ENCODE peak calls at places on chromosomes 11 and 22, in ten cellular contexts. One of them, this sample, is unnamed.

GRCh38 chr11:67303132-67303988 is at the start of gene SSH3:
- DNase-seq in right lobe of liver: peak
- DNase-seq in fibroblast of mammary gland: peak
- DNase-seq in Caco-2: peak
- DNase-seq in upper lobe of right lung: peak
- DNase-seq in AG09309: no peak
- DNase-seq in body of pancreas: peak
- DNase-seq in PC-3: peak
- DNase-seq in choroid plexus epithelial cell: peak
- DNase-seq in fibroblast of pulmonary artery: peak
- DNase-seq in this sample: no peak

GRCh38 chr22:46792061-46792796 is 29.8 kb downstream of the TBC1D22A start:
- DNase-seq in right lobe of liver: no peak
- DNase-seq in fibroblast of mammary gland: no peak
- DNase-seq in Caco-2: peak
- DNase-seq in upper lobe of right lung: no peak
- DNase-seq in AG09309: no peak
- DNase-seq in body of pancreas: peak
- DNase-seq in PC-3: no peak
- DNase-seq in choroid plexus epithelial cell: no peak
- DNase-seq in fibroblast of pulmonary artery: no peak
- DNase-seq in this sample: no peak

GRCh38 chr11:80958966-80959365 is 1518.1 kb upstream of the TENM4 start:
- DNase-seq in right lobe of liver: no peak
- DNase-seq in fibroblast of mammary gland: peak
- DNase-seq in Caco-2: no peak
- DNase-seq in upper lobe of right lung: no peak
- DNase-seq in AG09309: no peak
- DNase-seq in body of pancreas: no peak
- DNase-seq in PC-3: no peak
- DNase-seq in choroid plexus epithelial cell: peak
- DNase-seq in fibroblast of pulmonary artery: no peak
- DNase-seq in this sample: no peak

GRCh38 chr11:15197696-15198095 is 83.0 kb downstream of the INSC start:
- DNase-seq in right lobe of liver: no peak
- DNase-seq in fibroblast of mammary gland: peak
- DNase-seq in Caco-2: no peak
- DNase-seq in upper lobe of right lung: no peak
- DNase-seq in AG09309: no peak
- DNase-seq in body of pancreas: no peak
- DNase-seq in PC-3: no peak
- DNase-seq in choroid plexus epithelial cell: no peak
- DNase-seq in fibroblast of pulmonary artery: no peak
- DNase-seq in this sample: no peak

GRCh38 chr11:33475999-33476398 is 218.8 kb downstream of the HIPK3 start:
- DNase-seq in right lobe of liver: no peak
- DNase-seq in fibroblast of mammary gland: peak
- DNase-seq in Caco-2: no peak
- DNase-seq in upper lobe of right lung: no peak
- DNase-seq in AG09309: no peak
- DNase-seq in body of pancreas: peak
- DNase-seq in PC-3: peak
- DNase-seq in choroid plexus epithelial cell: peak
- DNase-seq in fibroblast of pulmonary artery: peak
- DNase-seq in this sample: no peak

GRCh38 chr22:43131773-43132501 is 11.3 kb downstream of the MCAT start:
- DNase-seq in right lobe of liver: no peak
- DNase-seq in fibroblast of mammary gland: no peak
- DNase-seq in Caco-2: no peak
- DNase-seq in upper lobe of right lung: no peak
- DNase-seq in AG09309: no peak
- DNase-seq in body of pancreas: no peak
- DNase-seq in PC-3: no peak
- DNase-seq in choroid plexus epithelial cell: no peak
- DNase-seq in fibroblast of pulmonary artery: no peak
- DNase-seq in this sample: no peak

GRCh38 chr11:132220464-132220863 is 850.0 kb downstream of the NTM start:
- DNase-seq in right lobe of liver: no peak
- DNase-seq in fibroblast of mammary gland: peak
- DNase-seq in Caco-2: no peak
- DNase-seq in upper lobe of right lung: no peak
- DNase-seq in AG09309: peak
- DNase-seq in body of pancreas: no peak
- DNase-seq in PC-3: no peak
- DNase-seq in choroid plexus epithelial cell: peak
- DNase-seq in fibroblast of pulmonary artery: peak
- DNase-seq in this sample: no peak

GRCh38 chr11:130699561-130699960 is 216.7 kb downstream of the SNX19 start:
- DNase-seq in right lobe of liver: no peak
- DNase-seq in fibroblast of mammary gland: no peak
- DNase-seq in Caco-2: no peak
- DNase-seq in upper lobe of right lung: no peak
- DNase-seq in AG09309: no peak
- DNase-seq in body of pancreas: no peak
- DNase-seq in PC-3: no peak
- DNase-seq in choroid plexus epithelial cell: no peak
- DNase-seq in fibroblast of pulmonary artery: no peak
- DNase-seq in this sample: no peak

GRCh38 chr11:42772886-42773285 is 538.9 kb upstream of the API5 start:
- DNase-seq in right lobe of liver: no peak
- DNase-seq in fibroblast of mammary gland: no peak
- DNase-seq in Caco-2: no peak
- DNase-seq in upper lobe of right lung: no peak
- DNase-seq in AG09309: no peak
- DNase-seq in body of pancreas: no peak
- DNase-seq in PC-3: no peak
- DNase-seq in choroid plexus epithelial cell: no peak
- DNase-seq in fibroblast of pulmonary artery: no peak
- DNase-seq in this sample: no peak

GRCh38 chr22:48593551-48593950 is 1234.1 kb downstream of the BRD1 start:
- DNase-seq in right lobe of liver: no peak
- DNase-seq in fibroblast of mammary gland: no peak
- DNase-seq in Caco-2: no peak
- DNase-seq in upper lobe of right lung: no peak
- DNase-seq in AG09309: no peak
- DNase-seq in body of pancreas: no peak
- DNase-seq in PC-3: no peak
- DNase-seq in choroid plexus epithelial cell: no peak
- DNase-seq in fibroblast of pulmonary artery: no peak
- DNase-seq in this sample: no peak

DNA sequence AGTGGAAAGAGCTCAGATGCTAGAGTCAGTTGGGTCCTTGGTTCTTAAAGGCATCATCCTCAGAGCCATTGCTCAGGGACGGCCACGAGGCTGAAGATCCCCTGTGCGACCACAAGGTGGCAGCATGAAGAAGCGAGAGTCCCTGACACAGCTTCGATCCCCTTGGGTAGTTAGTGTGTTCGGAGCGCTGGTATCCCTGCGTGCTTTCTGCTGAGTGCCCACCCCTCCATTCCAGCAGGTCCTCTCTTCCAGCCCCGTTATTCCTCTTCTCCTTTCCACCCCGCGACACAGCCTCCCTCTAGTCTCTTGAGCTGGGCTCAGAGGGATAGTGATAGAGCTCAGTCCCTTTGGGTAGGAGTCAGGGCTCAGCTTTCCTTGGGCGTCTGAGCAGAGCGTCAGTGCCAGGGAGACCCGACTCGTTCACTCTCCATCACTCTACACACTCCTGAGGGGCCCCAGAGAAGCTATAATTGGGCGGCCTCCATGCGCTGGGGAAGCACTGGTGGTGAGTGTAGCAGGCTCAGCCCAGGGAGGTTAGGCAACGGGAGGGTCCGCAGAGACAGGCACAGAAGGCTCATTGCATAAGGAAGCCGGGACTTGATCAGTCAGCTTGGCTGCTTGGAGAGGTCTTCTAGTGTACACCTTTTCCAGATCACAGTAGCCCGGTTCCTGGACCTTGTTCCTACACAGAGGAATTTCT is at the start of gene OR51D1:
- DNase-seq in right lobe of liver: peak
- DNase-seq in fibroblast of mammary gland: peak
- DNase-seq in Caco-2: peak
- DNase-seq in upper lobe of right lung: peak
- DNase-seq in AG09309: peak
- DNase-seq in body of pancreas: peak
- DNase-seq in PC-3: peak
- DNase-seq in choroid plexus epithelial cell: peak
- DNase-seq in fibroblast of pulmonary artery: peak
- DNase-seq in this sample: peak
- H3K4me3 ChIP-seq in right lobe of liver: no peak
- H3K4me3 ChIP-seq in fibroblast of mammary gland: no peak
- H3K4me3 ChIP-seq in Caco-2: no peak
- H3K4me3 ChIP-seq in upper lobe of right lung: no peak
- H3K4me3 ChIP-seq in AG09309: no peak
- H3K4me3 ChIP-seq in body of pancreas: no peak
- H3K4me3 ChIP-seq in PC-3: no peak
- H3K4me3 ChIP-seq in choroid plexus epithelial cell: peak
- H3K4me3 ChIP-seq in fibroblast of pulmonary artery: no peak
- H3K4me3 ChIP-seq in this sample: no peak

GRCh38 chr11:22471405-22471804 is 133.2 kb downstream of the SLC17A6 start:
- DNase-seq in right lobe of liver: no peak
- DNase-seq in fibroblast of mammary gland: no peak
- DNase-seq in Caco-2: no peak
- DNase-seq in upper lobe of right lung: no peak
- DNase-seq in AG09309: no peak
- DNase-seq in body of pancreas: no peak
- DNase-seq in PC-3: no peak
- DNase-seq in choroid plexus epithelial cell: no peak
- DNase-seq in fibroblast of pulmonary artery: no peak
- DNase-seq in this sample: no peak
- TF ChIP-seq CTCF in right lobe of liver: no peak
- TF ChIP-seq CTCF in fibroblast of mammary gland: no peak
- TF ChIP-seq CTCF in Caco-2: no peak
- TF ChIP-seq CTCF in upper lobe of right lung: no peak
- TF ChIP-seq CTCF in AG09309: no peak
- TF ChIP-seq CTCF in body of pancreas: no peak
- TF ChIP-seq CTCF in PC-3: no peak
- TF ChIP-seq CTCF in choroid plexus epithelial cell: no peak
- TF ChIP-seq CTCF in fibroblast of pulmonary artery: no peak
- TF ChIP-seq CTCF in this sample: no peak

DNA sequence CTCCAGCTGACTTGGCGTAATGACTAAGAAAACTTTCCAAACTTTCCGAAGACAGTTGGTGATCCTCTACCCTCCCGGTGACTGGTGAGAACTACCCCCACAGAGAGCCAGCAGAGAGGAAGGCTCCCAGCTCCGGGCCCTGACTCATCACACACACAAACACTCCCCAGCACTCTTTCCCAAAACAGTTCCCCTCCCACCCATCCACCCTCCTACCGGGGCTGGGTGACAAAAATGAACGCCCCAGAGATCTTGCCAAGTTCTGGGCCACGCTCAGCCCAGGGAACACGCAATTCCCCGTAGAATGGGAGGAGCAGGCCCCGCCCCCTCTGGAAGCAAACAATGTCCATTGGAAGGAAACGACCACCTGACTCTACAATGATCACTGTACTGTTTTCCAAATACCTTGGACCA is 21.3 kb upstream of the JAM3 start:
- DNase-seq in right lobe of liver: no peak
- DNase-seq in fibroblast of mammary gland: peak
- DNase-seq in Caco-2: peak
- DNase-seq in upper lobe of right lung: peak
- DNase-seq in AG09309: peak
- DNase-seq in body of pancreas: peak
- DNase-seq in PC-3: peak
- DNase-seq in choroid plexus epithelial cell: peak
- DNase-seq in fibroblast of pulmonary artery: peak
- DNase-seq in this sample: no peak
- H3K4me3 ChIP-seq in right lobe of liver: no peak
- H3K4me3 ChIP-seq in fibroblast of mammary gland: peak
- H3K4me3 ChIP-seq in Caco-2: no peak
- H3K4me3 ChIP-seq in upper lobe of right lung: no peak
- H3K4me3 ChIP-seq in AG09309: peak
- H3K4me3 ChIP-seq in body of pancreas: no peak
- H3K4me3 ChIP-seq in PC-3: no peak
- H3K4me3 ChIP-seq in choroid plexus epithelial cell: peak
- H3K4me3 ChIP-seq in fibroblast of pulmonary artery: peak
- H3K4me3 ChIP-seq in this sample: no peak

DNA sequence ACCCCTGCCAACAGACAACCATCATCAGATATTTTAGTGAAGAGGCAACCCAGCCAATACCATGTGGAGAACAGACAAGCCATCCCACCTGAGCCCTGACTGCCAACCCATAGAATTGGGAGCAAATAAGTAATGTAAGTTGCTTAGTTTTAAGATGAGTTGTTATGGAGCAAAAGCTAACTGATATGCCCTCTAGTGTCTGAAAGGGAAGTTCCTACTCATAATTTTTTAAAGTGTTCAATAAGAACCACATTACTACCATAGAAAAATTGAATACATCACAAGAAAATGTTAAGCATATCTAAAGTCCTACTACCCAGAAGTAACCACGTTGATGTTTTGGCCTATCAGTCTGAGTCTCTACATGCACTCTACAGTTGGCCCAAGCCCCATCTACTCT is 50.8 kb upstream of the SLC36A4 start:
- DNase-seq in right lobe of liver: no peak
- DNase-seq in fibroblast of mammary gland: peak
- DNase-seq in Caco-2: no peak
- DNase-seq in upper lobe of right lung: no peak
- DNase-seq in AG09309: no peak
- DNase-seq in body of pancreas: no peak
- DNase-seq in PC-3: peak
- DNase-seq in choroid plexus epithelial cell: peak
- DNase-seq in fibroblast of pulmonary artery: peak
- DNase-seq in this sample: no peak
- TF ChIP-seq CTCF in right lobe of liver: peak
- TF ChIP-seq CTCF in fibroblast of mammary gland: peak
- TF ChIP-seq CTCF in Caco-2: peak
- TF ChIP-seq CTCF in upper lobe of right lung: peak
- TF ChIP-seq CTCF in AG09309: peak
- TF ChIP-seq CTCF in body of pancreas: peak
- TF ChIP-seq CTCF in PC-3: peak
- TF ChIP-seq CTCF in choroid plexus epithelial cell: peak
- TF ChIP-seq CTCF in fibroblast of pulmonary artery: peak
- TF ChIP-seq CTCF in this sample: peak

GRCh38 chr22:39349506-39349966 is 255 bp upstream of the SYNGR1 start:
- DNase-seq in right lobe of liver: peak
- DNase-seq in fibroblast of mammary gland: no peak
- DNase-seq in Caco-2: no peak
- DNase-seq in upper lobe of right lung: no peak
- DNase-seq in AG09309: no peak
- DNase-seq in body of pancreas: peak
- DNase-seq in PC-3: peak
- DNase-seq in choroid plexus epithelial cell: no peak
- DNase-seq in fibroblast of pulmonary artery: no peak
- DNase-seq in this sample: no peak
- H3K4me3 ChIP-seq in right lobe of liver: peak
- H3K4me3 ChIP-seq in fibroblast of mammary gland: peak
- H3K4me3 ChIP-seq in Caco-2: peak
- H3K4me3 ChIP-seq in upper lobe of right lung: peak
- H3K4me3 ChIP-seq in AG09309: peak
- H3K4me3 ChIP-seq in body of pancreas: peak
- H3K4me3 ChIP-seq in PC-3: peak
- H3K4me3 ChIP-seq in choroid plexus epithelial cell: peak
- H3K4me3 ChIP-seq in fibroblast of pulmonary artery: peak
- H3K4me3 ChIP-seq in this sample: peak

DNA sequence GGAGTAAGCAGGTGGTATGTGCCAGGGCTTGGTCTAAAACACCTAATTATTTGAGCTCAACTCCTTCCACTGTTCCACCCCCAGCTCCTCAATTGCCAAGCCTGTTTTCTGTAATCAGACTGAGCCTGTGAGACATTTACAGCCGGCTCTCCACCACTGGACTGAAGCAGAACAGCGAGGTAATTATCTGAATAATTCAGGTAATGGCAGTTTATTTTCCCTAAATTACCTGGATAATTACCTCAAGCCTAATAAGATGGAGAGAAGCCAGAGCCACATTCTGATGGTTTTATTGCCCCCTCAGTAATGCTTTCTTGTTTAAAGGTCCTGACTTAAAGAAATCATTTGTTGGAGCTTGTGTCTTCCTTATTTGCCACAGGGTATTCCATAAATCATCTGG is 64.2 kb downstream of the FZD4 start:
- DNase-seq in right lobe of liver: no peak
- DNase-seq in fibroblast of mammary gland: no peak
- DNase-seq in Caco-2: no peak
- DNase-seq in upper lobe of right lung: no peak
- DNase-seq in AG09309: no peak
- DNase-seq in body of pancreas: no peak
- DNase-seq in PC-3: no peak
- DNase-seq in choroid plexus epithelial cell: no peak
- DNase-seq in fibroblast of pulmonary artery: no peak
- DNase-seq in this sample: no peak
- TF ChIP-seq CTCF in right lobe of liver: no peak
- TF ChIP-seq CTCF in fibroblast of mammary gland: no peak
- TF ChIP-seq CTCF in Caco-2: no peak
- TF ChIP-seq CTCF in upper lobe of right lung: no peak
- TF ChIP-seq CTCF in AG09309: no peak
- TF ChIP-seq CTCF in body of pancreas: no peak
- TF ChIP-seq CTCF in PC-3: no peak
- TF ChIP-seq CTCF in choroid plexus epithelial cell: no peak
- TF ChIP-seq CTCF in fibroblast of pulmonary artery: no peak
- TF ChIP-seq CTCF in this sample: no peak